ENCODE peak calls at places on chromosomes 7 and 10, in six cellular contexts. O is cardiac muscle cell; V is adipocyte; D is substantia nigra; P is CD8-positive, alpha-beta memory T cell; B is IMR-90. Q is an unnamed sample.

GRCh38 chr10:119597405-119598186 is 832 bp upstream of the TIAL1 start:
- DNase-seq in O (no peak), V (no peak), D (no peak), P (no peak), B (no peak), Q (no peak)

GRCh38 chr7:31856366-31856765 is 169.4 kb downstream of the PPP1R17 start:
- DNase-seq in O (no peak), V (no peak), D (no peak), P (no peak), B (no peak), Q (no peak)

GRCh38 chr10:118102116-118102515 is 55.4 kb upstream of the RAB11FIP2 start:
- DNase-seq in O (no peak), V (peak), D (no peak), P (no peak), B (no peak), Q (peak)

GRCh38 chr7:30162622-30163124 is 27.9 kb downstream of the MTURN start:
- DNase-seq in O (no peak), V (peak), D (peak), P (no peak), B (peak), Q (peak)

GRCh38 chr7:12921751-12922345 is 234.4 kb downstream of the ARL4A start:
- DNase-seq in O (no peak), V (no peak), D (no peak), P (no peak), B (no peak), Q (no peak)

GRCh38 chr10:132913559-132914115 is 28.7 kb downstream of the CFAP46 start:
- DNase-seq in O (no peak), V (no peak), D (no peak), P (no peak), B (no peak), Q (no peak)

GRCh38 chr7:148505955-148506354 is 84.6 kb upstream of the C7orf33 start:
- DNase-seq in O (no peak), V (no peak), D (no peak), P (no peak), B (no peak), Q (no peak)

GRCh38 chr10:35765996-35766395 is 123.9 kb upstream of the FZD8 start:
- DNase-seq in O (no peak), V (no peak), D (no peak), P (no peak), B (no peak), Q (no peak)

GRCh38 chr7:46297515-46297914 is 376.4 kb upstream of the IGFBP3 start:
- DNase-seq in O (no peak), V (no peak), D (no peak), P (no peak), B (no peak), Q (no peak)

GRCh38 chr10:24383681-24384106 is 174.8 kb downstream of the KIAA1217 start:
- DNase-seq in O (peak), V (peak), D (peak), P (no peak), B (peak), Q (peak)

GRCh38 chr10:60426425-60426824 is 36.8 kb upstream of the ANK3 start:
- DNase-seq in O (no peak), V (peak), D (no peak), P (no peak), B (peak), Q (peak)

GRCh38 chr10:84256510-84257342 is 11.9 kb downstream of the RGR start:
- DNase-seq in O (peak), V (peak), D (peak), P (no peak), B (peak), Q (peak)

GRCh38 chr7:121000091-121000983 is 11.8 kb downstream of the CPED1 start:
- DNase-seq in O (no peak), V (peak), D (no peak), P (no peak), B (peak), Q (no peak)

GRCh38 chr7:66950763-66951162 is 29.7 kb downstream of the TMEM248 start:
- DNase-seq in O (no peak), V (no peak), D (peak), P (no peak), B (peak), Q (no peak)

GRCh38 chr10:43340619-43341018 is 30.8 kb upstream of the FXYD4 start:
- DNase-seq in O (no peak), V (no peak), D (no peak), P (no peak), B (no peak), Q (no peak)

GRCh38 chr10:120729508-120729907 is 121.7 kb upstream of the WDR11 start:
- DNase-seq in O (no peak), V (no peak), D (no peak), P (no peak), B (no peak), Q (no peak)

GRCh38 chr7:45921699-45922519 is 837 bp upstream of the IGFBP3 start:
- DNase-seq in O (peak), V (peak), D (no peak), P (no peak), B (peak), Q (peak)

GRCh38 chr7:104185346-104185745 is 22.5 kb downstream of the ORC5 start:
- DNase-seq in O (no peak), V (no peak), D (no peak), P (no peak), B (no peak), Q (no peak)

GRCh38 chr10:47207280-47207613 is 92.8 kb upstream of the GDF10 start:
- DNase-seq in O (peak), V (peak), D (no peak), P (no peak), B (no peak), Q (peak)

GRCh38 chr10:6008497-6009142 is 31.3 kb upstream of the IL15RA start:
- DNase-seq in O (no peak), V (no peak), D (no peak), P (no peak), B (peak), Q (no peak)

GRCh38 chr10:8288600-8288999 is 234.1 kb downstream of the GATA3 start:
- DNase-seq in O (no peak), V (no peak), D (no peak), P (no peak), B (no peak), Q (no peak)

GRCh38 chr7:27933691-27934565 is 194.0 kb downstream of the TAX1BP1 start:
- DNase-seq in O (no peak), V (peak), D (no peak), P (no peak), B (no peak), Q (peak)

GRCh38 chr7:55254596-55255500 is 110.3 kb upstream of the LANCL2 start:
- DNase-seq in O (peak), V (peak), D (peak), P (peak), B (peak), Q (peak)

GRCh38 chr7:77738871-77739270 is 42.6 kb downstream of the RSBN1L start:
- DNase-seq in O (no peak), V (peak), D (no peak), P (no peak), B (peak), Q (peak)

GRCh38 chr7:71746004-71746403 is 614.1 kb downstream of the GALNT17 start:
- DNase-seq in O (no peak), V (no peak), D (no peak), P (no peak), B (no peak), Q (peak)

GRCh38 chr7:74101061-74101681 is 17.6 kb downstream of the LIMK1 start:
- DNase-seq in O (no peak), V (peak), D (no peak), P (no peak), B (no peak), Q (peak)

GRCh38 chr7:131238260-131238940 is 89.3 kb upstream of the MKLN1 start:
- DNase-seq in O (no peak), V (no peak), D (no peak), P (no peak), B (peak), Q (peak)

GRCh38 chr7:71229699-71230098 is 97.8 kb downstream of the GALNT17 start:
- DNase-seq in O (no peak), V (no peak), D (no peak), P (no peak), B (no peak), Q (no peak)

GRCh38 chr7:144519900-144520299 is 116.4 kb upstream of the NOBOX start:
- DNase-seq in O (no peak), V (no peak), D (peak), P (no peak), B (no peak), Q (no peak)

GRCh38 chr7:97639036-97639435 is 92.8 kb upstream of the TAC1 start:
- DNase-seq in O (no peak), V (no peak), D (no peak), P (no peak), B (no peak), Q (no peak)

GRCh38 chr10:119431034-119431767 is 111.3 kb downstream of the RGS10 start:
- DNase-seq in O (no peak), V (no peak), D (no peak), P (no peak), B (no peak), Q (no peak)